ENCODE peak calls at places on chromosome 15, in eight cellular contexts. B is AG04449; A is A549; X is CD4-positive, alpha-beta memory T cell; Z is upper lobe of right lung; E is non-pigmented ciliary epithelial cell; W is NCI-H69; N is brain microvascular endothelial cell. I is an unnamed sample.

GRCh38 chr15:65638681-65639089 is 16.9 kb downstream of the SLC24A1 start:
- DNase-seq in E (peak; percentile 45), N (peak; percentile 47), W (peak; percentile 90), A (peak; percentile 96), X (peak; percentile 73), Z (no peak), B (peak; percentile 34), I (peak; percentile 67)

GRCh38 chr15:51879555-51879954 is 50.1 kb downstream of the TMOD3 start:
- DNase-seq in B (no peak), N (peak; percentile 11), A (no peak), X (no peak), E (no peak), W (no peak), Z (no peak), I (no peak)

GRCh38 chr15:90086868-90087268 is 15.4 kb downstream of the IDH2 start:
- DNase-seq in N (no peak), B (no peak), X (peak; percentile 50), E (no peak), W (peak; percentile 12), A (peak; percentile 79), Z (peak; percentile 74), I (peak; percentile 57)

GRCh38 chr15:74826372-74826819 is at the start of gene CPLX3:
- DNase-seq in N (no peak), Z (no peak), X (peak; percentile 41), B (no peak), W (peak; percentile 14), E (no peak), A (no peak), I (no peak)

GRCh38 chr15:20356444-20357138 is 185.0 kb downstream of the GOLGA6L6 start:
- DNase-seq in E (no peak), W (no peak), A (peak; percentile 80), B (no peak), N (no peak), Z (peak; percentile 79), X (peak; percentile 87), I (peak; percentile 84)

GRCh38 chr15:43516801-43517353 is 531 bp upstream of the MAP1A start:
- DNase-seq in A (no peak), X (no peak), Z (peak; percentile 12), N (peak; percentile 59), W (peak; percentile 85), E (peak; percentile 55), B (no peak), I (no peak)

GRCh38 chr15:43194775-43195174 is 9.6 kb downstream of the CCNDBP1 start:
- DNase-seq in B (no peak), E (no peak), X (no peak), N (no peak), A (no peak), Z (no peak), W (no peak), I (no peak)

GRCh38 chr15:50307799-50308198 is 42.3 kb upstream of the HDC start:
- DNase-seq in N (no peak), W (no peak), A (no peak), B (no peak), E (no peak), Z (no peak), X (no peak), I (no peak)

GRCh38 chr15:62112616-62113593 is 46.1 kb downstream of the C2CD4A start:
- DNase-seq in W (peak; percentile 34), X (no peak), B (peak; percentile 64), Z (no peak), E (peak; percentile 68), N (peak; percentile 91), A (peak; percentile 91), I (no peak)

I was measured in Caco-2.